ENCODE peak calls at places on chromosome 14, in six cellular contexts. K, T, F, Q, D and L are unnamed samples.

GRCh38 chr14:63764103-63764502 is 36.2 kb upstream of the SGPP1 start:
- DNase-seq in K (no peak), T (no peak), F (no peak), Q (no peak), D (no peak), L (no peak)

GRCh38 chr14:75247286-75247922 is 31.2 kb upstream of the FOS start:
- DNase-seq in K (no peak), T (no peak), F (no peak), Q (no peak), D (no peak), L (no peak)

GRCh38 chr14:104214411-104214810 is 76.0 kb downstream of the KIF26A start:
- DNase-seq in K (no peak), T (no peak), F (no peak), Q (no peak), D (no peak), L (no peak)

GRCh38 chr14:93619176-93619793 is 169.0 kb downstream of the PRIMA1 start:
- DNase-seq in K (no peak), T (peak; percentile 31), F (no peak), Q (no peak), D (peak; percentile 43), L (peak; percentile 40)

GRCh38 chr14:82872494-82872893 is 1338.8 kb upstream of the SEL1L start:
- DNase-seq in K (no peak), T (no peak), F (no peak), Q (no peak), D (no peak), L (no peak)

GRCh38 chr14:90368946-90369721 is 27.7 kb upstream of the CALM1 start:
- DNase-seq in K (no peak), T (no peak), F (no peak), Q (no peak), D (peak; percentile 25), L (no peak)

GRCh38 chr14:24139272-24139934 is 2.0 kb downstream of the EMC9 start:
- DNase-seq in K (no peak), T (no peak), F (no peak), Q (no peak), D (no peak), L (no peak)

GRCh38 chr14:65168840-65169239 is 66.5 kb upstream of the MAX start:
- DNase-seq in K (no peak), T (no peak), F (no peak), Q (no peak), D (no peak), L (no peak)

GRCh38 chr14:63465347-63465746 is 77.8 kb downstream of the PPP2R5E start:
- DNase-seq in K (no peak), T (no peak), F (no peak), Q (no peak), D (no peak), L (no peak)

GRCh38 chr14:96567289-96567899 is 65.2 kb downstream of the PAPOLA start:
- DNase-seq in K (no peak), T (no peak), F (no peak), Q (no peak), D (peak; percentile 46), L (no peak)

GRCh38 chr14:81341405-81342180 is 58.5 kb downstream of the STON2 start:
- DNase-seq in K (no peak), T (no peak), F (no peak), Q (no peak), D (no peak), L (no peak)

GRCh38 chr14:76742961-76743360 is 18.3 kb upstream of the VASH1 start:
- DNase-seq in K (no peak), T (no peak), F (no peak), Q (no peak), D (no peak), L (peak; percentile 34)

GRCh38 chr14:91299483-91300115 is 55.1 kb upstream of the GPR68 start:
- DNase-seq in K (no peak), T (no peak), F (no peak), Q (no peak), D (no peak), L (no peak)

GRCh38 chr14:21913759-21914158 is 240.1 kb upstream of the OR4E1 start:
- DNase-seq in K (no peak), T (peak; percentile 69), F (peak; percentile 18), Q (no peak), D (peak; percentile 87), L (peak; percentile 3)

GRCh38 chr14:76786556-76786955 is 25.3 kb downstream of the VASH1 start:
- DNase-seq in K (no peak), T (no peak), F (no peak), Q (no peak), D (no peak), L (no peak)

GRCh38 chr14:92982941-92983340 is 60.0 kb downstream of the CHGA start:
- DNase-seq in K (no peak), T (no peak), F (no peak), Q (no peak), D (no peak), L (no peak)

GRCh38 chr14:103161054-103161397 is 37.8 kb downstream of the TNFAIP2 start:
- DNase-seq in K (no peak), T (no peak), F (no peak), Q (no peak), D (no peak), L (no peak)

GRCh38 chr14:26765768-26766550 is 168.1 kb upstream of the NOVA1 start:
- DNase-seq in K (peak; percentile 34), T (no peak), F (peak; percentile 58), Q (peak; percentile 27), D (peak; percentile 54), L (no peak)

GRCh38 chr14:90796319-90796718 is 19.9 kb downstream of the TTC7B start:
- DNase-seq in K (peak; percentile 63), T (no peak), F (peak; percentile 40), Q (no peak), D (no peak), L (no peak)

GRCh38 chr14:53044486-53044885 is 93.6 kb upstream of the FERMT2 start:
- DNase-seq in K (no peak), T (no peak), F (no peak), Q (no peak), D (no peak), L (no peak)

GRCh38 chr14:22500525-22500924 is 88.5 kb downstream of the DAD1 start:
- DNase-seq in K (no peak), T (no peak), F (no peak), Q (no peak), D (no peak), L (no peak)

GRCh38 chr14:70254476-70254961 is 65.8 kb upstream of the SLC8A3 start:
- DNase-seq in K (peak; percentile 33), T (peak; percentile 86), F (peak; percentile 47), Q (no peak), D (peak; percentile 30), L (peak; percentile 24)

GRCh38 chr14:71720978-71721624 is 211.1 kb upstream of the RGS6 start:
- DNase-seq in K (no peak), T (no peak), F (no peak), Q (no peak), D (peak; percentile 70), L (peak; percentile 50)

GRCh38 chr14:22606380-22606779 is 8.3 kb downstream of the ABHD4 start:
- DNase-seq in K (no peak), T (no peak), F (no peak), Q (no peak), D (no peak), L (no peak)

DNA sequence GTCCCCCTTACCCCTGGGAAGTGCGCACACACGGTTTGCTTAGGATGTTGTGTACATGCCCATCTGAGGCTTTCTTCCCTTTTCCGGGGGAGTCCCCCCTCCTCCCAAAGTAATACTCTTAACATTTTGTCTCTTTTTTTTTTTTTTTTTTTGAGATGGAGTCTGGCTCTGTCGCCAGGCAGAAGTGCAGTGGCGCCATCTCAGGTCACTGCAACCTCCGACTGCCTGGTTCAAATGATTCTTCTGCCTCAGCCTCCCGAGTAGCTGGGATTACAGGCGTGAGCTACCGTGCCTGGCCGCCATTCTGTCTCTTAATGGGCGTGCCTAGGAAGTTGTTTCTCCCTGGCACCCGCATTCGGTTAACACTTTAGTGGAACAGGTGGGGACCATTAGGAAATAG is 4.5 kb upstream of the GMFB start:
- DNase-seq in K (no peak), T (no peak), F (no peak), Q (no peak), D (no peak), L (no peak)
- TF ChIP-seq CTCF in K (no peak), T (no peak), F (no peak), Q (no peak), D (no peak), L (no peak)

GRCh38 chr14:61620130-61620946 is 75.0 kb upstream of the HIF1A start:
- DNase-seq in K (no peak), T (no peak), F (no peak), Q (no peak), D (peak; percentile 62), L (peak; percentile 14)
- H3K27ac ChIP-seq in K (peak overlapping the region; percentile 28), T (no peak overlapping the region), F (no peak overlapping the region), Q (no peak overlapping the region), D (no peak overlapping the region), L (no peak overlapping the region)

DNA sequence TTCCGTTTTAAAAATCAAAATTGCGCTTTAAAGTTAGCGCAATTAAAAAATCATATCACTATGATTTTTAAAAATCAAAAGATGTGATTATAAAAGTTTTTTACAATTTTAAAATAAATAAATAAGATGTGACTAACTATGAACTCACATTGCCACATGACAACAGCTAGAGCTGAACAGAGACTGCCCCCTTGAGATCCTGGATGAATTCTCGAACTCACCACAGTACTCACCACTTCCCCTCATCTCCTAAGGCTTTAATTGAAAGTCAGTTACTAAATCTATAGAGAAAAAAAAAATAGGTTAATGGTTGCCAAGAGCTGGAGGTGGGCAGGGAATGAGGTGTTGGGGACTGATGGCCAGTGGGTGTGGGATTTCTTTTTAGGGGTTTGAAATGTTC is 384.2 kb downstream of the ZFP36L1 start:
- DNase-seq in K (no peak), T (no peak), F (no peak), Q (no peak), D (no peak), L (no peak)
- TF ChIP-seq CTCF in K (no peak), T (no peak), F (no peak), Q (no peak), D (no peak), L (no peak)

GRCh38 chr14:100078997-100079561 is 13.9 kb downstream of the EVL start:
- DNase-seq in K (no peak), T (peak; percentile 47), F (no peak), Q (no peak), D (peak; percentile 9), L (no peak)
- H3K27ac ChIP-seq in K (no peak overlapping the region), T (peak overlapping the region; percentile 51), F (no peak overlapping the region), Q (peak overlapping the region; percentile 26), D (no peak overlapping the region), L (peak overlapping the region; percentile 31)